ENCODE peak calls at places on chromosome 12, in four cellular contexts. One of them, this sample, is unnamed.

GRCh38 chr12:130621696-130622298 is 94.3 kb downstream of the RIMBP2 start:
- DNase-seq in HCT116: no peak
- DNase-seq in GM12878: no peak
- DNase-seq in H1: no peak
- DNase-seq in this sample: no peak

GRCh38 chr12:10941916-10942607 is 3.0 kb upstream of the TAS2R14 start:
- DNase-seq in HCT116: peak
- DNase-seq in GM12878: peak
- DNase-seq in H1: peak
- DNase-seq in this sample: no peak

GRCh38 chr12:83323866-83324265 is 637.2 kb downstream of the TMTC2 start:
- DNase-seq in HCT116: no peak
- DNase-seq in GM12878: no peak
- DNase-seq in H1: no peak
- DNase-seq in this sample: no peak

GRCh38 chr12:6778212-6778570 is 5.9 kb downstream of the LAG3 start:
- DNase-seq in HCT116: no peak
- DNase-seq in GM12878: no peak
- DNase-seq in H1: no peak
- DNase-seq in this sample: no peak

GRCh38 chr12:1324900-1325299 is 269.5 kb downstream of the FBXL14 start:
- DNase-seq in HCT116: no peak
- DNase-seq in GM12878: no peak
- DNase-seq in H1: no peak
- DNase-seq in this sample: no peak

GRCh38 chr12:24960222-24960855 is 11.4 kb upstream of the BCAT1 start:
- DNase-seq in HCT116: peak
- DNase-seq in GM12878: peak
- DNase-seq in H1: no peak
- DNase-seq in this sample: peak

GRCh38 chr12:58557156-58557555 is 363.1 kb downstream of the LRIG3 start:
- DNase-seq in HCT116: no peak
- DNase-seq in GM12878: no peak
- DNase-seq in H1: no peak
- DNase-seq in this sample: no peak

GRCh38 chr12:17456486-17456885 is 633.5 kb downstream of the RERGL start:
- DNase-seq in HCT116: no peak
- DNase-seq in GM12878: no peak
- DNase-seq in H1: no peak
- DNase-seq in this sample: no peak

GRCh38 chr12:59874781-59875180 is 279.0 kb downstream of the SLC16A7 start:
- DNase-seq in HCT116: no peak
- DNase-seq in GM12878: no peak
- DNase-seq in H1: no peak
- DNase-seq in this sample: no peak

GRCh38 chr12:116426391-116427136 is 132.6 kb upstream of the MAP1LC3B2 start:
- DNase-seq in HCT116: peak
- DNase-seq in GM12878: no peak
- DNase-seq in H1: peak
- DNase-seq in this sample: peak

GRCh38 chr12:8014836-8015235 is 17.7 kb upstream of the FOXJ2 start:
- DNase-seq in HCT116: no peak
- DNase-seq in GM12878: no peak
- DNase-seq in H1: no peak
- DNase-seq in this sample: no peak

GRCh38 chr12:130497991-130498390 is 160.3 kb downstream of the PIWIL1 start:
- DNase-seq in HCT116: no peak
- DNase-seq in GM12878: no peak
- DNase-seq in H1: no peak
- DNase-seq in this sample: no peak

GRCh38 chr12:31339831-31340622 is 14.1 kb upstream of the SINHCAF start:
- DNase-seq in HCT116: no peak
- DNase-seq in GM12878: no peak
- DNase-seq in H1: no peak
- DNase-seq in this sample: no peak

GRCh38 chr12:96359328-96359727 is 40.9 kb downstream of the CDK17 start:
- DNase-seq in HCT116: no peak
- DNase-seq in GM12878: no peak
- DNase-seq in H1: no peak
- DNase-seq in this sample: no peak

GRCh38 chr12:19186722-19187661 is 57.5 kb downstream of the PLEKHA5 start:
- DNase-seq in HCT116: peak
- DNase-seq in GM12878: no peak
- DNase-seq in H1: no peak
- DNase-seq in this sample: peak

GRCh38 chr12:122834229-122834920 is 882 bp upstream of the HIP1R start:
- DNase-seq in HCT116: peak
- DNase-seq in GM12878: no peak
- DNase-seq in H1: peak
- DNase-seq in this sample: no peak

GRCh38 chr12:18932715-18933114 is 194.8 kb downstream of the CAPZA3 start:
- DNase-seq in HCT116: no peak
- DNase-seq in GM12878: no peak
- DNase-seq in H1: no peak
- DNase-seq in this sample: no peak

GRCh38 chr12:67410246-67410645 is 141.1 kb downstream of the CAND1 start:
- DNase-seq in HCT116: no peak
- DNase-seq in GM12878: no peak
- DNase-seq in H1: no peak
- DNase-seq in this sample: no peak

GRCh38 chr12:5789469-5789968 is 155.5 kb downstream of the ANO2 start:
- DNase-seq in HCT116: no peak
- DNase-seq in GM12878: no peak
- DNase-seq in H1: no peak
- DNase-seq in this sample: no peak

GRCh38 chr12:47095446-47096236 is 15.9 kb upstream of the AMIGO2 start:
- DNase-seq in HCT116: no peak
- DNase-seq in GM12878: no peak
- DNase-seq in H1: no peak
- DNase-seq in this sample: no peak

GRCh38 chr12:99213047-99213446 is 434.5 kb upstream of the GARIN6 start:
- DNase-seq in HCT116: no peak
- DNase-seq in GM12878: no peak
- DNase-seq in H1: no peak
- DNase-seq in this sample: no peak

GRCh38 chr12:108850854-108851573 is 6.4 kb downstream of the SSH1 start:
- DNase-seq in HCT116: no peak
- DNase-seq in GM12878: peak
- DNase-seq in H1: no peak
- DNase-seq in this sample: peak

GRCh38 chr12:131860472-131861260 is 32.5 kb downstream of the MMP17 start:
- DNase-seq in HCT116: peak
- DNase-seq in GM12878: no peak
- DNase-seq in H1: no peak
- DNase-seq in this sample: peak

GRCh38 chr12:105330938-105331804 is 680 bp downstream of the C12orf75 start:
- DNase-seq in HCT116: no peak
- DNase-seq in GM12878: no peak
- DNase-seq in H1: no peak
- DNase-seq in this sample: no peak

GRCh38 chr12:121187501-121187900 is 22.4 kb upstream of the P2RX4 start:
- DNase-seq in HCT116: no peak
- DNase-seq in GM12878: no peak
- DNase-seq in H1: no peak
- DNase-seq in this sample: no peak

GRCh38 chr12:26011099-26011498 is 52.6 kb downstream of the RASSF8 start:
- DNase-seq in HCT116: no peak
- DNase-seq in GM12878: no peak
- DNase-seq in H1: no peak
- DNase-seq in this sample: no peak

GRCh38 chr12:109560867-109561710 is 12.2 kb downstream of the MMAB start:
- DNase-seq in HCT116: no peak
- DNase-seq in GM12878: no peak
- DNase-seq in H1: no peak
- DNase-seq in this sample: no peak

GRCh38 chr12:18146375-18146774 is 56.4 kb upstream of the RERGL start:
- DNase-seq in HCT116: no peak
- DNase-seq in GM12878: no peak
- DNase-seq in H1: no peak
- DNase-seq in this sample: no peak

GRCh38 chr12:107955966-107956643 is 173.0 kb upstream of the WSCD2 start:
- DNase-seq in HCT116: no peak
- DNase-seq in GM12878: no peak
- DNase-seq in H1: no peak
- DNase-seq in this sample: no peak

GRCh38 chr12:1644523-1645438 is 15.8 kb downstream of the WNT5B start:
- DNase-seq in HCT116: no peak
- DNase-seq in GM12878: no peak
- DNase-seq in H1: no peak
- DNase-seq in this sample: no peak

GRCh38 chr12:103852498-103852992 is 11.5 kb upstream of the NT5DC3 start:
- DNase-seq in HCT116: no peak
- DNase-seq in GM12878: no peak
- DNase-seq in H1: no peak
- DNase-seq in this sample: no peak

GRCh38 chr12:128339121-128339520 is 72.2 kb downstream of the TMEM132C start:
- DNase-seq in HCT116: no peak
- DNase-seq in GM12878: no peak
- DNase-seq in H1: no peak
- DNase-seq in this sample: no peak

GRCh38 chr12:110403975-110404675 is 617 bp upstream of the ANAPC7 start:
- DNase-seq in HCT116: peak
- DNase-seq in GM12878: no peak
- DNase-seq in H1: peak
- DNase-seq in this sample: peak

GRCh38 chr12:9605490-9605889 is 2.2 kb downstream of the KLRB1 start:
- DNase-seq in HCT116: no peak
- DNase-seq in GM12878: no peak
- DNase-seq in H1: no peak
- DNase-seq in this sample: no peak

GRCh38 chr12:9606247-9606646 is 1.5 kb downstream of the KLRB1 start:
- DNase-seq in HCT116: no peak
- DNase-seq in GM12878: no peak
- DNase-seq in H1: no peak
- DNase-seq in this sample: no peak

GRCh38 chr12:9604288-9604687 is 3.4 kb downstream of the KLRB1 start:
- DNase-seq in HCT116: no peak
- DNase-seq in GM12878: no peak
- DNase-seq in H1: no peak
- DNase-seq in this sample: no peak

GRCh38 chr12:9606736-9607372 is 862 bp downstream of the KLRB1 start:
- DNase-seq in HCT116: no peak
- DNase-seq in GM12878: no peak
- DNase-seq in H1: no peak
- DNase-seq in this sample: no peak

GRCh38 chr12:9607816-9608215 is at the start of gene KLRB1:
- DNase-seq in HCT116: no peak
- DNase-seq in GM12878: no peak
- DNase-seq in H1: no peak
- DNase-seq in this sample: no peak
- TF ChIP-seq EGR1 in HCT116: no peak
- TF ChIP-seq EGR1 in GM12878: no peak
- TF ChIP-seq EGR1 in H1: no peak
- TF ChIP-seq EGR1 in this sample: no peak

GRCh38 chr12:45518516-45519235 is 210.8 kb upstream of the ARID2 start:
- DNase-seq in HCT116: no peak
- DNase-seq in GM12878: no peak
- DNase-seq in H1: no peak
- DNase-seq in this sample: no peak

GRCh38 chr12:45517360-45517759 is 212.1 kb upstream of the ARID2 start:
- DNase-seq in HCT116: no peak
- DNase-seq in GM12878: no peak
- DNase-seq in H1: no peak
- DNase-seq in this sample: no peak

DNA sequence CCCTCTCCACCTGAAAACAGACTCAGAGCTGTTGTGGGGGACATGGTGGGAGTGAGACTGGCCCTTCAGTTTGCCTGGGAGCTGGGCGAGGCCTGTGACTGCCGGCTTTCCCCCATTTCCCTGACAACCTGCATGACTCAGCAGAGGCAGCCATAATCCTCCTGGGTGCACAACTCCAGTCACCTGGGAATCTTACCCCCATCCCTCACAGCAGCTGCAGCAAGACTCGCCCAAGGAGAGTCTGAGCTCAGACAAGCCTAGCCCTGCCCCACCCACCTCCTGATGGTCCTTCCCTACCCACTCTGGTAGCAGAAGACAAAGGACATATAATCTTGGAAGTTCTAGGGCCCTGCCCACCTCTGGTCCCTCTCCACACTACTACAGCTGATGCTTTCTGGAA is 207.3 kb upstream of the ARID2 start:
- DNase-seq in HCT116: no peak
- DNase-seq in GM12878: no peak
- DNase-seq in H1: no peak
- DNase-seq in this sample: no peak
- TF ChIP-seq EGR1 in HCT116: no peak
- TF ChIP-seq EGR1 in GM12878: no peak
- TF ChIP-seq EGR1 in H1: no peak
- TF ChIP-seq EGR1 in this sample: no peak

GRCh38 chr12:79527498-79527897 is 163.3 kb downstream of the PAWR start:
- DNase-seq in HCT116: no peak
- DNase-seq in GM12878: no peak
- DNase-seq in H1: no peak
- DNase-seq in this sample: no peak
- TF ChIP-seq EGR1 in HCT116: no peak
- TF ChIP-seq EGR1 in GM12878: no peak
- TF ChIP-seq EGR1 in H1: no peak
- TF ChIP-seq EGR1 in this sample: no peak

GRCh38 chr12:93750056-93750455 is 72.9 kb downstream of the CRADD start:
- DNase-seq in HCT116: no peak
- DNase-seq in GM12878: no peak
- DNase-seq in H1: no peak
- DNase-seq in this sample: no peak

GRCh38 chr12:93749515-93749914 is 72.3 kb downstream of the CRADD start:
- DNase-seq in HCT116: no peak
- DNase-seq in GM12878: no peak
- DNase-seq in H1: no peak
- DNase-seq in this sample: no peak

GRCh38 chr12:93746572-93747168 is 69.5 kb downstream of the CRADD start:
- DNase-seq in HCT116: no peak
- DNase-seq in GM12878: no peak
- DNase-seq in H1: no peak
- DNase-seq in this sample: no peak

GRCh38 chr12:93751864-93752610 is 74.9 kb downstream of the CRADD start:
- DNase-seq in HCT116: no peak
- DNase-seq in GM12878: no peak
- DNase-seq in H1: no peak
- DNase-seq in this sample: no peak

GRCh38 chr12:93748672-93749403 is 71.7 kb downstream of the CRADD start:
- DNase-seq in HCT116: no peak
- DNase-seq in GM12878: no peak
- DNase-seq in H1: no peak
- DNase-seq in this sample: peak
- TF ChIP-seq EGR1 in HCT116: no peak
- TF ChIP-seq EGR1 in GM12878: no peak
- TF ChIP-seq EGR1 in H1: no peak
- TF ChIP-seq EGR1 in this sample: no peak